ENCODE peak calls at places on chromosomes 12 and 14, in nine cellular contexts. K, E, Y, O, V, S, B, W and G are unnamed samples.

GRCh38 chr12:12759234-12759915 is 26.1 kb upstream of the APOLD1 start:
- DNase-seq in K (no peak), E (no peak), Y (no peak), O (no peak), V (no peak), S (no peak), B (no peak), W (no peak), G (no peak)

GRCh38 chr14:20501346-20501745 is 4.0 kb upstream of the RNASE10 start:
- DNase-seq in K (peak), E (no peak), Y (no peak), O (no peak), V (no peak), S (no peak), B (no peak), W (no peak), G (no peak)

GRCh38 chr14:106347291-106347778 is 821.0 kb downstream of the TMEM121 start:
- DNase-seq in K (no peak), E (no peak), Y (no peak), O (no peak), V (no peak), S (no peak), B (no peak), W (no peak), G (no peak)

GRCh38 chr12:25458047-25458552 is 95.0 kb downstream of the LMNTD1 start:
- DNase-seq in K (peak), E (no peak), Y (peak), O (peak), V (peak), S (no peak), B (no peak), W (no peak), G (no peak)

GRCh38 chr14:34568803-34569202 is 29.3 kb upstream of the EAPP start:
- DNase-seq in K (no peak), E (no peak), Y (no peak), O (no peak), V (no peak), S (no peak), B (no peak), W (no peak), G (no peak)

GRCh38 chr14:51104467-51104866 is 9.6 kb upstream of the TRIM9 start:
- DNase-seq in K (no peak), E (no peak), Y (no peak), O (no peak), V (no peak), S (no peak), B (no peak), W (no peak), G (no peak)

GRCh38 chr14:102927346-102927877 is 4.9 kb downstream of the AMN start:
- DNase-seq in K (peak), E (no peak), Y (no peak), O (no peak), V (peak), S (peak), B (no peak), W (no peak), G (no peak)

GRCh38 chr14:89566644-89567411 is 149.8 kb upstream of the FOXN3 start:
- DNase-seq in K (no peak), E (no peak), Y (no peak), O (no peak), V (no peak), S (no peak), B (no peak), W (no peak), G (no peak)

GRCh38 chr12:51868821-51869489 is 18.9 kb upstream of the ANKRD33 start:
- DNase-seq in K (no peak), E (no peak), Y (no peak), O (no peak), V (no peak), S (no peak), B (no peak), W (no peak), G (no peak)

GRCh38 chr12:12301122-12301521 is 34.3 kb upstream of the LRP6 start:
- DNase-seq in K (no peak), E (no peak), Y (no peak), O (no peak), V (no peak), S (no peak), B (no peak), W (no peak), G (no peak)

GRCh38 chr12:119835068-119835467 is 42.1 kb downstream of the CIT start:
- DNase-seq in K (peak), E (no peak), Y (no peak), O (no peak), V (no peak), S (no peak), B (no peak), W (no peak), G (no peak)

GRCh38 chr14:99758121-99758871 is 34.9 kb upstream of the EML1 start:
- DNase-seq in K (peak), E (no peak), Y (peak), O (no peak), V (peak), S (no peak), B (no peak), W (no peak), G (no peak)

GRCh38 chr12:78146365-78146772 is 315.7 kb downstream of the NAV3 start:
- DNase-seq in K (peak), E (peak), Y (peak), O (peak), V (peak), S (no peak), B (peak), W (no peak), G (no peak)

GRCh38 chr12:62371661-62372060 is 95.0 kb upstream of the MON2 start:
- DNase-seq in K (no peak), E (no peak), Y (no peak), O (no peak), V (no peak), S (no peak), B (peak), W (no peak), G (no peak)

GRCh38 chr12:95721320-95721719 is 69.2 kb downstream of the NTN4 start:
- DNase-seq in K (peak), E (no peak), Y (no peak), O (no peak), V (no peak), S (no peak), B (no peak), W (no peak), G (no peak)

GRCh38 chr14:87102979-87103378 is 890.0 kb downstream of the GALC start:
- DNase-seq in K (peak), E (no peak), Y (no peak), O (no peak), V (no peak), S (no peak), B (no peak), W (no peak), G (no peak)

GRCh38 chr12:8034802-8035201 is 2.3 kb downstream of the FOXJ2 start:
- DNase-seq in K (peak), E (no peak), Y (no peak), O (no peak), V (no peak), S (no peak), B (peak), W (no peak), G (no peak)

GRCh38 chr14:58072288-58073071 is 79.5 kb downstream of the ARMH4 start:
- DNase-seq in K (peak), E (peak), Y (peak), O (peak), V (peak), S (peak), B (peak), W (peak), G (peak)

GRCh38 chr12:90174198-90174510 is 465.5 kb upstream of the ATP2B1 start:
- DNase-seq in K (peak), E (peak), Y (peak), O (no peak), V (no peak), S (no peak), B (no peak), W (no peak), G (no peak)

GRCh38 chr12:50603817-50604639 is 99.2 kb downstream of the DIP2B start:
- DNase-seq in K (no peak), E (no peak), Y (no peak), O (no peak), V (no peak), S (no peak), B (peak), W (no peak), G (no peak)

GRCh38 chr14:48983355-48983888 is 602.8 kb downstream of the RPS29 start:
- DNase-seq in K (no peak), E (no peak), Y (no peak), O (no peak), V (no peak), S (no peak), B (no peak), W (no peak), G (no peak)

GRCh38 chr12:15208140-15208539 is 13.1 kb downstream of the RERG start:
- DNase-seq in K (peak), E (no peak), Y (peak), O (no peak), V (no peak), S (no peak), B (no peak), W (no peak), G (no peak)

GRCh38 chr12:108400060-108400459 is 60.9 kb upstream of the CMKLR1 start:
- DNase-seq in K (no peak), E (no peak), Y (no peak), O (no peak), V (no peak), S (no peak), B (no peak), W (no peak), G (no peak)

GRCh38 chr14:69490219-69490918 is 5.8 kb downstream of the PLEKHD1 start:
- DNase-seq in K (no peak), E (no peak), Y (no peak), O (no peak), V (no peak), S (no peak), B (no peak), W (no peak), G (no peak)